ENCODE peak calls at places on chromosomes 3 and 15, in six cellular contexts. Z is AG09309, T is fibroblast of mammary gland, I is WERI-Rb-1, F is lower lobe of right lung, J is tibial nerve. L is an unnamed sample.

GRCh38 chr15:100818927-100819326 is 60.7 kb upstream of the ALDH1A3 start:
- DNase-seq in Z (peak; percentile 50), T (peak; percentile 76), I (no peak), F (no peak), J (no peak), L (peak; percentile 39)

GRCh38 chr15:29452881-29453731 is 183.5 kb upstream of the NSMCE3 start:
- DNase-seq in Z (no peak), T (no peak), I (no peak), F (no peak), J (no peak), L (no peak)

GRCh38 chr3:150830094-150830681 is 67.2 kb upstream of the SIAH2 start:
- DNase-seq in Z (no peak), T (no peak), I (no peak), F (no peak), J (no peak), L (no peak)

GRCh38 chr15:42921049-42921731 is 612 bp upstream of the TTBK2 start:
- DNase-seq in Z (no peak), T (peak; percentile 21), I (peak; percentile 15), F (no peak), J (peak; percentile 26), L (no peak)

GRCh38 chr15:62896969-62897486 is 145.5 kb upstream of the TPM1 start:
- DNase-seq in Z (peak; percentile 95), T (peak; percentile 98), I (no peak), F (peak; percentile 78), J (peak; percentile 84), L (peak; percentile 96)

GRCh38 chr15:68409736-68410370 is 22.1 kb downstream of the ITGA11 start:
- DNase-seq in Z (no peak), T (no peak), I (no peak), F (no peak), J (no peak), L (no peak)

GRCh38 chr3:129673012-129673411 is 66.5 kb upstream of the PLXND1 start:
- DNase-seq in Z (no peak), T (no peak), I (no peak), F (no peak), J (no peak), L (no peak)

GRCh38 chr3:71400986-71401451 is 182.5 kb downstream of the FOXP1 start:
- DNase-seq in Z (no peak), T (no peak), I (no peak), F (no peak), J (no peak), L (no peak)

GRCh38 chr3:65595222-65595996 is 443.3 kb downstream of the MAGI1 start:
- DNase-seq in Z (no peak), T (no peak), I (no peak), F (no peak), J (no peak), L (no peak)

GRCh38 chr3:109923431-109923830 is 586.1 kb upstream of the DPPA4 start:
- DNase-seq in Z (no peak), T (no peak), I (no peak), F (no peak), J (no peak), L (no peak)

GRCh38 chr15:55627730-55628368 is 39.7 kb upstream of the PYGO1 start:
- DNase-seq in Z (peak; percentile 67), T (peak; percentile 96), I (no peak), F (no peak), J (no peak), L (peak; percentile 69)

GRCh38 chr3:34070831-34071230 is 272.4 kb downstream of the PDCD6IP start:
- DNase-seq in Z (no peak), T (no peak), I (no peak), F (no peak), J (no peak), L (no peak)

GRCh38 chr3:123453675-123454074 is 4.8 kb upstream of the ADCY5 start:
- DNase-seq in Z (no peak), T (no peak), I (no peak), F (no peak), J (no peak), L (no peak)

GRCh38 chr3:11195201-11195600 is 40.9 kb downstream of the HRH1 start:
- DNase-seq in Z (no peak), T (no peak), I (no peak), F (no peak), J (no peak), L (no peak)

GRCh38 chr3:188111002-188111584 is 42.9 kb upstream of the LPP start:
- DNase-seq in Z (no peak), T (no peak), I (no peak), F (no peak), J (no peak), L (no peak)

GRCh38 chr3:142580061-142580423 is 1.5 kb upstream of the ATR start:
- DNase-seq in Z (no peak), T (no peak), I (no peak), F (no peak), J (no peak), L (no peak)

GRCh38 chr3:142577701-142578308 is 728 bp downstream of the ATR start:
- DNase-seq in Z (no peak), T (peak; percentile 37), I (no peak), F (no peak), J (no peak), L (no peak)

GRCh38 chr3:142578309-142579223 is at the start of gene ATR:
- DNase-seq in Z (peak; percentile 73), T (peak; percentile 92), I (peak; percentile 97), F (peak; percentile 98), J (peak; percentile 90), L (peak; percentile 87)

GRCh38 chr3:142574665-142575064 is 3.9 kb downstream of the ATR start:
- DNase-seq in Z (no peak), T (no peak), I (no peak), F (no peak), J (no peak), L (no peak)

GRCh38 chr3:142576792-142577191 is 1.7 kb downstream of the ATR start:
- DNase-seq in Z (no peak), T (no peak), I (no peak), F (no peak), J (no peak), L (no peak)
- H3K4me3 ChIP-seq in Z (no peak overlapping the region), T (no peak overlapping the region), I (no peak overlapping the region), F (no peak overlapping the region), J (peak overlapping the region; percentile 96), L (no peak overlapping the region)

GRCh38 chr15:51833782-51834181 is 4.3 kb downstream of the TMOD3 start:
- DNase-seq in Z (no peak), T (no peak), I (no peak), F (no peak), J (no peak), L (no peak)

GRCh38 chr15:51825701-51826100 is 3.8 kb upstream of the TMOD3 start:
- DNase-seq in Z (no peak), T (no peak), I (no peak), F (no peak), J (no peak), L (no peak)

GRCh38 chr15:51830279-51830806 is 890 bp downstream of the TMOD3 start:
- DNase-seq in Z (no peak), T (peak; percentile 41), I (no peak), F (no peak), J (peak; percentile 28), L (no peak)

GRCh38 chr15:51829360-51830278 is at the start of gene TMOD3:
- DNase-seq in Z (peak; percentile 59), T (peak; percentile 79), I (peak; percentile 95), F (peak; percentile 95), J (peak; percentile 93), L (peak; percentile 64)

DNA sequence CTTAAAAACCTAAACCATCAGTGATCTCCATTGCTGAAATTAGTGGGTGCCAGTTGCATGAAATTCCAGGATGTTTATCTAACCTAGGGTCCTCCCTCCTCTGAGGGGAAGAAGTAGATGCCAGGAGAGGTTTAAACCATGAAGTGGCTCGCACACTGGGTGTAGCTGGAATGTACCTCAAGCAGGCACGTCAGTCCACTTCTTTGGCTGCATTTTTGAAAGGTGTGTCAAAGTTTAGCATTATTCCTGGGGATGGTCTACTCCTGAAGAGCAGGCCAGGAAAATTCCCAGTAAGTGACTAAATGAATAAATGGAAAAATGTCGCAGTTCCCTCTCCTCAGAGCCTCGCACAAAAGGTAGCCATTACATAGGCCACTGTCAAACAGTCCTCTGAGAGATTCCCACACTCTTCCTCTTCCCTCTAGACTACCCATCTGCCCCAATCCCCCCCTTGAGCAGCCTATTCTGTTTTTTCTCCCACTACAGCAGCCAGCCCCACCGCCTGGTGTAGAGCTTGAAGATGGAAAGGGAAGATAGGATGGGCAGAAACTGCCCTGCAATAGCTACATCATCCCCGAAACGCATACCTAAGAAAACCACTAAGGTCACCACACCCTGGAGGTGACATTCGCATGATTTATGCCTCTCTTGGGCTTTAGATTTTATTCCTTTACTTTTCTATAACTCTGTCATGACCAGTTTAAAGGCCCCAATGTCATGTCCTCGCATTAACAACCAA is 663 bp upstream of the TMOD3 start:
- DNase-seq in Z (no peak), T (no peak), I (no peak), F (peak; percentile 51), J (no peak), L (no peak)
- H3K4me3 ChIP-seq in Z (no peak overlapping the region), T (no peak overlapping the region), I (no peak overlapping the region), F (peak overlapping the region; percentile 92), J (peak overlapping the region; percentile 95), L (no peak overlapping the region)

DNA sequence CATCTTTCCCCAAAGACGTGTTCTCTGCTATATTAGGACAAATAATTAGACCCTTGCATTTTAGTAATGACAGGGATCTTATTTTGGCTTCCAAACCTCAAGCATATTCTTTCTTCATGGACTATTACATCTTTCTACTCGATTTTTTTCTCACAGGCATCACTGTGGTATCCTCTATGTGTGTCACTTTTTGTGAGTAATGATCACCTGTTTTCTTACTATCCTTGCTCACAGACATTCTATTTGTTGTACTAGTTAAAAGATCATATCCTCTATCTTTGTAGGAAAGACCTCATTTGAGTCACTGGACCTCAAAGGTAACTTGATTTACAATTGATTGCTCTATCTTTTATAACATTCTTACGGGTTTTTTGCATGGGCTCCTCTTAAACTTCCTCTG is 6.8 kb downstream of the C3orf80 start:
- DNase-seq in Z (no peak), T (no peak), I (no peak), F (no peak), J (no peak), L (no peak)
- H3K4me3 ChIP-seq in Z (no peak overlapping the region), T (no peak overlapping the region), I (no peak overlapping the region), F (no peak overlapping the region), J (no peak overlapping the region), L (no peak overlapping the region)

DNA sequence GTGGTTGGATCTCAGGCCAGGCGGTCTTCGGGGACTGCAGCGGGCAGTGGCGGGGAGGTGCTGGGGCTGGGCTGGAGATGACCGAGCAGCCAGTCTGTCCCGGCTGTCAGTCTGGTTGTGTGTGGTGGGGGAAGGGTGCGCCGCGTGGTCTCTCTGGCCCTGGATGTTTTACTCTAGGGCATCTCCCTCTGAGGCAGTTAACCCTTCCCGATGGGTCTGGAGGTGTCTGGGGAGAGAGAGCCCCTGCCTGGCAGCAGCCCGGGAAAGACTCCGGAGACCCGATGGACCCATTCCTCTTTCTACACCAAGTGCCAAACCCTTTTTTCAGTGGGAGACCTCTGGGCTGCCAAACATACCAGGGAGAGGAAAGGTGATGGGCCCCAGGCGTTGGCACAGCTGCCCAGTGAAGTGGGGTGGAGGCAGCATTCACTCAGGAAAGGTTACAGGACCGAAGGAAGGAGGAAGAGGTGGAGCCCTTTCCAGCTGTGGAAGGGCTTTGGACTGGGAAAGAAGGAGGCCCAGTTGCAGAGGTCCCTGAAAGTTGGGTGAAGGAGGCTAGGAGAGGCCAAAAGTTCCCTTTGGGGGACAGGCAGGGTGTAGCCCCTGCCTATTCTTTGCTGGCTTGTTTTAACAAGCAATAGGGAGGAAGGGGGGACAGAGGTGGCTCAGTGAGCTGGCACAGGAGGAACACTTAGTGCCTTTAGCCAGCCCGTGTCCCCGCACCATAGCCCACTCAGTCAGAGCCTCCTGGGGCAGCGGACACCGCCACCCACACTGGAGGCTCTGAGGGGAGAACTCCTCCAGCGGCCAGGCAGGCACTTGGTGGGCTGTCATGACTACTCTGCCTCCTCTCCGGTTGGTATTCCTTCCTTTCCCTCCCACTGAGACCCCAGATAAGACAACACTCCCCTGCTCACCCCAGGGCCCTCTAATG is 2.7 kb upstream of the BAHD1 start:
- DNase-seq in Z (no peak), T (no peak), I (no peak), F (no peak), J (no peak), L (no peak)
- H3K4me3 ChIP-seq in Z (no peak overlapping the region), T (no peak overlapping the region), I (no peak overlapping the region), F (no peak overlapping the region), J (no peak overlapping the region), L (no peak overlapping the region)

L was measured in skeletal muscle cell.